ENCODE peak calls at places on chromosomes 13 and 19, in seven cellular contexts. C is transverse colon, Q is sigmoid colon, S is ovary, F is K562, W is HepG2, H is stomach. L is an unnamed sample.
A peak's percentile ranks its signal among the peaks of the same experiment; 100 is the strongest.

GRCh38 chr19:3936506-3937442 is 3.9 kb downstream of the NMRK2 start:
- DNase-seq in C (no peak), Q (no peak), S (no peak), F (no peak), W (no peak), H (no peak), L (no peak)

GRCh38 chr19:30227071-30227621 is 145.0 kb upstream of the ZNF536 start:
- DNase-seq in C (no peak), Q (peak; percentile 55), S (no peak), F (no peak), W (no peak), H (no peak), L (no peak)

GRCh38 chr13:97975280-97975850 is 21.9 kb downstream of the IPO5 start:
- DNase-seq in C (no peak), Q (no peak), S (no peak), F (no peak), W (no peak), H (no peak), L (peak; percentile 21)

GRCh38 chr19:54616840-54617560 is 13.3 kb upstream of the LILRB1 start:
- DNase-seq in C (peak; percentile 31), Q (no peak), S (no peak), F (no peak), W (no peak), H (no peak), L (no peak)

GRCh38 chr19:49567722-49568454 is 12.5 kb downstream of the NOSIP start:
- DNase-seq in C (peak; percentile 57), Q (no peak), S (no peak), F (no peak), W (no peak), H (no peak), L (no peak)

GRCh38 chr19:49094505-49095482 is 9.5 kb downstream of the SNRNP70 start:
- DNase-seq in C (no peak), Q (no peak), S (no peak), F (no peak), W (no peak), H (no peak), L (no peak)

GRCh38 chr13:113978741-113979481 is 5.0 kb upstream of the C13orf46 start:
- DNase-seq in C (no peak), Q (peak; percentile 53), S (no peak), F (no peak), W (no peak), H (peak; percentile 75), L (no peak)

GRCh38 chr13:105778196-105778595 is 757.3 kb downstream of the EFNB2 start:
- DNase-seq in C (no peak), Q (no peak), S (no peak), F (no peak), W (no peak), H (no peak), L (no peak)

GRCh38 chr19:23799321-23799720 is 40.6 kb upstream of the ZNF681 start:
- DNase-seq in C (no peak), Q (no peak), S (no peak), F (no peak), W (no peak), H (no peak), L (no peak)

GRCh38 chr13:32883501-32883900 is 132.7 kb upstream of the KL start:
- DNase-seq in C (no peak), Q (no peak), S (no peak), F (no peak), W (no peak), H (no peak), L (peak; percentile 20)

GRCh38 chr19:50478901-50479715 is 2.5 kb upstream of the GARIN5A start:
- DNase-seq in C (no peak), Q (no peak), S (no peak), F (peak; percentile 84), W (peak; percentile 81), H (no peak), L (no peak)

GRCh38 chr13:110648155-110648819 is 32.9 kb downstream of the NAXD start:
- DNase-seq in C (no peak), Q (peak; percentile 46), S (no peak), F (no peak), W (no peak), H (no peak), L (no peak)

GRCh38 chr19:29247912-29248311 is 35.0 kb upstream of the UQCRFS1 start:
- DNase-seq in C (no peak), Q (no peak), S (no peak), F (no peak), W (no peak), H (no peak), L (no peak)

GRCh38 chr19:52635786-52636570 is 2.2 kb downstream of the ZNF83 start:
- DNase-seq in C (no peak), Q (no peak), S (no peak), F (no peak), W (no peak), H (no peak), L (no peak)

GRCh38 chr19:40420766-40421467 is 4.9 kb downstream of the SERTAD1 start:
- DNase-seq in C (peak; percentile 96), Q (peak; percentile 98), S (peak; percentile 96), F (peak; percentile 90), W (peak; percentile 79), H (peak; percentile 95), L (peak; percentile 87)

GRCh38 chr19:12801466-12802266 is at the start of the genes PRDX2 and THSD8:
- DNase-seq in C (peak; percentile 90), Q (peak; percentile 89), S (peak; percentile 83), F (peak; percentile 89), W (peak; percentile 53), H (peak; percentile 87), L (peak; percentile 47)

GRCh38 chr19:14006766-14007562 is 844 bp upstream of the RFX1 start:
- DNase-seq in C (no peak), Q (no peak), S (no peak), F (peak; percentile 84), W (no peak), H (no peak), L (no peak)
- TF ChIP-seq EP300 in C (peak; percentile 60), Q (no peak), S (peak; percentile 90), F (peak; percentile 95), W (no peak), H (peak; percentile 63), L (peak; percentile 95)

DNA sequence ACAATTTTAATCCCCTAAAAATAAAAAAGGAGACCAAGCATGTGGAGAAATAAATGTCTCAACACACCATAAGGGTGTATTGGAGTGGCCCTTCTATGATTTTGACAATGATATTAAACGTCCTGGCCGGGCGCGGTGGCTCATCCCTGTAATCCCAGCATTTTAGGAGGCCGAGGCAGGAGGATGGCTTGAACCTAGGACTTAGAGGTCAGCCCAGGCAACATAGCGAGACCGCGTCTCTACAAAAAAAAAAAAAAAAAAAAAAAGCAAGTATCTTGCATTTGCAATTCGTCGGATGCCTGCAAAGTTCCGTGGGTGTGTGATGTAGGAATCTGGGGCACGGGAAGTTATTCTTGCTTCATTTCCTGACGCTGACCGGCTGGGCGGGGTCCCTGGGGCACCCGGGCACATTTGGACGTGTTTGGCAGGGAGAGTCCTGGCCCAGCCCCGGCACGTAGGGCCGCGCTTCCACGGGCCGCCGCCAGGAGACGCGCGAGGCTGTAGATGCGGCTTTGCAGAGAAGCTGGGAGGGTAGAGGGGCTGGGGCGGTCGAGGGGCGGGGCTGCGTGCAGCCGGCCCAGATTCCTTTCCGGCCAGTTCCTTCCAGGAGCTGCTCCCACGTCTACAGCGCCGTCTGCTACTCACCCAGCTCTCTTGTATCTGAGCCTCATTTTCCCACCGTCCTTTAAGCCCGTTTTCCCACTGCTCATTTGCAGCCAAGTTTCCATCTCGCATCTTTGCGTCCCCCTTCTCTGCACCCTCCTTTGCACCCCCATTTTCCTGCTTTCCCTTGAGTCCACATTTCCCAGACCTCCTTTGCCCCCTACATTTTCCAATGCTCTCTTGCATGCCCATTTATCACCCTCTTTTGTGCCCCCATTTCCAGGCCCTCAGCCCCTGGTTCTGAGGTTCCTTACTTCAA is 2.2 kb upstream of the TSPAN16 start:
- DNase-seq in C (peak; percentile 93), Q (peak; percentile 96), S (peak; percentile 93), F (peak; percentile 90), W (peak; percentile 78), H (peak; percentile 94), L (peak; percentile 97)
- H3K27ac ChIP-seq in C (peak overlapping the region; percentile 37), Q (peak overlapping the region; percentile 54), S (no peak overlapping the region), F (no peak overlapping the region), W (no peak overlapping the region), H (peak overlapping the region; percentile 61), L (no peak overlapping the region)

DNA sequence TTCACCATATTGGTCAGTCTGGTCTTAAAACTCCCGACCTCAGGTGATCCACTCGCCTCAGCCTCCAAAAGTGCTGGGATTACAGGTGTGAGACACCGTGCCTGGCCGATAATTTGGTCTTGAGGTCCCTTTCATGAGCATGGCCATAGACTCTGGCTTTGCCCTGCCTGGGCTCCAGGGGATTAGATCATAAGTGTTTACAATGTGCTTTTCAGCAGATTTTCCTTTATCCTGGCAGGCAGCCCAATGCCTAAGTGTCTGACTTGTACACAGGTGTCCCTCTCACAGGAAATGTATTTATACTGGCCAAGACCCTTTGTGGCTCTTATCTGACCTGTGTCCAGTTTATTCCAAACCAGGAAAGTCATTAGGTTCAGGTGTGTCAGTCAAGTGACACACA is 15.9 kb downstream of the BCAM start:
- DNase-seq in C (no peak), Q (no peak), S (no peak), F (no peak), W (no peak), H (no peak), L (no peak)
- H3K4me1 ChIP-seq in C (no peaks in the 10 kb centered on the region), Q (peaks cover 7% of the 10 kb centered on the region), S (peaks cover 9% of the 10 kb centered on the region), F (peaks cover 8% of the 10 kb centered on the region), W (peaks cover 36% of the 10 kb centered on the region), H (no peaks in the 10 kb centered on the region), L (peaks cover 10% of the 10 kb centered on the region)

GRCh38 chr13:44686478-44687071 is 110.4 kb upstream of the TSC22D1 start:
- DNase-seq in C (no peak), Q (no peak), S (no peak), F (no peak), W (no peak), H (no peak), L (no peak)
- TF ChIP-seq EP300 in C (no peak), Q (no peak), S (no peak), F (no peak), W (no peak), H (no peak), L (no peak)

GRCh38 chr19:18191640-18192062 is 1.4 kb upstream of the MPV17L2 start:
- DNase-seq in C (peak; percentile 22), Q (no peak), S (no peak), F (no peak), W (no peak), H (no peak), L (no peak)
- H3K27ac ChIP-seq in C (peak overlapping the region; percentile 97), Q (peak overlapping the region; percentile 98), S (peak overlapping the region; percentile 95), F (peak overlapping the region; percentile 67), W (peak overlapping the region; percentile 25), H (peak overlapping the region; percentile 98), L (peak overlapping the region; percentile 95)

GRCh38 chr13:77219401-77219800 is 107.5 kb downstream of the MYCBP2 start:
- DNase-seq in C (no peak), Q (no peak), S (no peak), F (no peak), W (no peak), H (no peak), L (no peak)
- H3K4me1 ChIP-seq in C (no peaks in the 10 kb centered on the region), Q (no peaks in the 10 kb centered on the region), S (no peaks in the 10 kb centered on the region), F (no peaks in the 10 kb centered on the region), W (no peaks in the 10 kb centered on the region), H (no peaks in the 10 kb centered on the region), L (no peaks in the 10 kb centered on the region)

GRCh38 chr19:41877490-41877876 is 404 bp downstream of the CD79A start:
- DNase-seq in C (peak; percentile 37), Q (no peak), S (no peak), F (no peak), W (no peak), H (no peak), L (no peak)
- TF ChIP-seq EP300 in C (no peak), Q (no peak), S (no peak), F (no peak), W (no peak), H (no peak), L (no peak)

GRCh38 chr19:14520543-14520942 is 2.3 kb upstream of the DNAJB1 start:
- DNase-seq in C (no peak), Q (no peak), S (no peak), F (no peak), W (no peak), H (no peak), L (no peak)
- H3K27ac ChIP-seq in C (peak overlapping the region; percentile 100), Q (no peak overlapping the region), S (no peak overlapping the region), F (no peak overlapping the region), W (peak overlapping the region; percentile 97), H (peak overlapping the region; percentile 100), L (peak overlapping the region; percentile 95)